ENCODE peak calls at places on chromosome 21, in four cellular contexts. One of them, this sample, is unnamed.
A peak's percentile ranks its signal among the peaks of the same experiment; 100 is the strongest.

GRCh38 chr21:42845296-42845965 is 33.9 kb downstream of the WDR4 start:
- DNase-seq in fibroblast of villous mesenchyme: no peak
- DNase-seq in testis: no peak
- DNase-seq in Caco-2: peak; percentile 9
- DNase-seq in this sample: no peak

GRCh38 chr21:22609802-22610201 is 1611.6 kb downstream of the NCAM2 start:
- DNase-seq in fibroblast of villous mesenchyme: no peak
- DNase-seq in testis: no peak
- DNase-seq in Caco-2: no peak
- DNase-seq in this sample: no peak

GRCh38 chr21:33028759-33029511 is 3.2 kb downstream of the OLIG2 start:
- DNase-seq in fibroblast of villous mesenchyme: no peak
- DNase-seq in testis: no peak
- DNase-seq in Caco-2: no peak
- DNase-seq in this sample: no peak

GRCh38 chr21:22374218-22374969 is 1376.2 kb downstream of the NCAM2 start:
- DNase-seq in fibroblast of villous mesenchyme: no peak
- DNase-seq in testis: no peak
- DNase-seq in Caco-2: peak; percentile 93
- DNase-seq in this sample: no peak

GRCh38 chr21:26751305-26751704 is 93.9 kb downstream of the ADAMTS1 start:
- DNase-seq in fibroblast of villous mesenchyme: no peak
- DNase-seq in testis: no peak
- DNase-seq in Caco-2: no peak
- DNase-seq in this sample: no peak

GRCh38 chr21:43306911-43307676 is 119.8 kb downstream of the SIK1 start:
- DNase-seq in fibroblast of villous mesenchyme: peak; percentile 42
- DNase-seq in testis: no peak
- DNase-seq in Caco-2: no peak
- DNase-seq in this sample: no peak

GRCh38 chr21:30478015-30478414 is 2.2 kb downstream of the KRTAP19-1 start:
- DNase-seq in fibroblast of villous mesenchyme: no peak
- DNase-seq in testis: no peak
- DNase-seq in Caco-2: no peak
- DNase-seq in this sample: no peak

GRCh38 chr21:31872452-31873274 is at the start of gene HUNK:
- DNase-seq in fibroblast of villous mesenchyme: peak; percentile 11
- DNase-seq in testis: peak; percentile 58
- DNase-seq in Caco-2: peak; percentile 68
- DNase-seq in this sample: no peak

GRCh38 chr21:15031790-15032357 is 32.9 kb downstream of the NRIP1 start:
- DNase-seq in fibroblast of villous mesenchyme: no peak
- DNase-seq in testis: no peak
- DNase-seq in Caco-2: no peak
- DNase-seq in this sample: no peak

GRCh38 chr21:17343055-17343454 is 169.8 kb upstream of the CXADR start:
- DNase-seq in fibroblast of villous mesenchyme: peak; percentile 8
- DNase-seq in testis: no peak
- DNase-seq in Caco-2: no peak
- DNase-seq in this sample: no peak

GRCh38 chr21:36747815-36748381 is 49.0 kb downstream of the SIM2 start:
- DNase-seq in fibroblast of villous mesenchyme: peak; percentile 31
- DNase-seq in testis: peak; percentile 73
- DNase-seq in Caco-2: peak; percentile 65
- DNase-seq in this sample: peak; percentile 28
- TF ChIP-seq CTCF in fibroblast of villous mesenchyme: no peak
- TF ChIP-seq CTCF in testis: no peak
- TF ChIP-seq CTCF in Caco-2: peak; percentile 23
- TF ChIP-seq CTCF in this sample: no peak

DNA sequence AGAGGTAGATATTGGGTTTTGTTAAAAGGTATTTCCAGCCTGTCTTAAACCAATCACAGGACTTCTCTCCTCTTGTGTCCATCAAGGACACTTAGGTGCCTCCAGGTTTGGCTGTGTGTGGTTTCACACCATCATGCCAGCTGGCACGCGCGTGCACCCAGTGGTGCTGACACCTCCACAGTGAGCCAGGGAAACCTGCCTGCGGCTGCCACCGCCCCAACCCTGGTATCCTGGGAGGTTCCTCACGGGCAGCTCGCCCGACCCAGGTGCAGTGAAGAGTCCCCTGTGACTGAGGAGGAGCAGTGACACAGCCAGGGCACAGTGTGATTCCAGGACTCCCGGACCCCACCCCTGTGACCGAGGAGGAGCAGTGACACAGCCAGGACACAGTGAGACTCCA is 13.2 kb upstream of the COL6A2 start:
- DNase-seq in fibroblast of villous mesenchyme: no peak
- DNase-seq in testis: no peak
- DNase-seq in Caco-2: peak; percentile 21
- DNase-seq in this sample: no peak
- TF ChIP-seq CTCF in fibroblast of villous mesenchyme: no peak
- TF ChIP-seq CTCF in testis: no peak
- TF ChIP-seq CTCF in Caco-2: no peak
- TF ChIP-seq CTCF in this sample: no peak

GRCh38 chr21:34797926-34798595 is 129.3 kb downstream of the CLIC6 start:
- DNase-seq in fibroblast of villous mesenchyme: no peak
- DNase-seq in testis: no peak
- DNase-seq in Caco-2: no peak
- DNase-seq in this sample: no peak

GRCh38 chr21:34801519-34802132 is 132.8 kb downstream of the CLIC6 start:
- DNase-seq in fibroblast of villous mesenchyme: peak; percentile 59
- DNase-seq in testis: no peak
- DNase-seq in Caco-2: no peak
- DNase-seq in this sample: no peak

GRCh38 chr21:34799092-34799491 is 130.3 kb downstream of the CLIC6 start:
- DNase-seq in fibroblast of villous mesenchyme: no peak
- DNase-seq in testis: no peak
- DNase-seq in Caco-2: no peak
- DNase-seq in this sample: no peak

GRCh38 chr21:34802180-34802899 is 133.5 kb downstream of the CLIC6 start:
- DNase-seq in fibroblast of villous mesenchyme: peak; percentile 44
- DNase-seq in testis: no peak
- DNase-seq in Caco-2: no peak
- DNase-seq in this sample: no peak

GRCh38 chr21:34800797-34801518 is 132.2 kb downstream of the CLIC6 start:
- DNase-seq in fibroblast of villous mesenchyme: peak; percentile 79
- DNase-seq in testis: no peak
- DNase-seq in Caco-2: no peak
- DNase-seq in this sample: peak; percentile 42
- TF ChIP-seq CTCF in fibroblast of villous mesenchyme: no peak
- TF ChIP-seq CTCF in testis: no peak
- TF ChIP-seq CTCF in Caco-2: no peak
- TF ChIP-seq CTCF in this sample: no peak

GRCh38 chr21:44755227-44755626 is 43.9 kb upstream of the TSPEAR start:
- DNase-seq in fibroblast of villous mesenchyme: no peak
- DNase-seq in testis: no peak
- DNase-seq in Caco-2: no peak
- DNase-seq in this sample: no peak
- TF ChIP-seq CTCF in fibroblast of villous mesenchyme: no peak
- TF ChIP-seq CTCF in testis: no peak
- TF ChIP-seq CTCF in Caco-2: no peak
- TF ChIP-seq CTCF in this sample: no peak

GRCh38 chr21:41509206-41509496 is 1.2 kb upstream of the TMPRSS2 start:
- DNase-seq in fibroblast of villous mesenchyme: no peak
- DNase-seq in testis: no peak
- DNase-seq in Caco-2: no peak
- DNase-seq in this sample: no peak
- TF ChIP-seq CTCF in fibroblast of villous mesenchyme: no peak
- TF ChIP-seq CTCF in testis: no peak
- TF ChIP-seq CTCF in Caco-2: no peak
- TF ChIP-seq CTCF in this sample: no peak

GRCh38 chr21:29260461-29260860 is 38.3 kb upstream of the BACH1 start:
- DNase-seq in fibroblast of villous mesenchyme: no peak
- DNase-seq in testis: no peak
- DNase-seq in Caco-2: no peak
- DNase-seq in this sample: no peak

GRCh38 chr21:29261555-29262540 is 36.9 kb upstream of the BACH1 start:
- DNase-seq in fibroblast of villous mesenchyme: peak; percentile 48
- DNase-seq in testis: no peak
- DNase-seq in Caco-2: no peak
- DNase-seq in this sample: no peak

GRCh38 chr21:29264721-29265120 is 34.0 kb upstream of the BACH1 start:
- DNase-seq in fibroblast of villous mesenchyme: no peak
- DNase-seq in testis: no peak
- DNase-seq in Caco-2: no peak
- DNase-seq in this sample: no peak

GRCh38 chr21:29267666-29268065 is 31.1 kb upstream of the BACH1 start:
- DNase-seq in fibroblast of villous mesenchyme: no peak
- DNase-seq in testis: no peak
- DNase-seq in Caco-2: no peak
- DNase-seq in this sample: no peak

GRCh38 chr21:29265690-29266479 is 32.8 kb upstream of the BACH1 start:
- DNase-seq in fibroblast of villous mesenchyme: no peak
- DNase-seq in testis: no peak
- DNase-seq in Caco-2: no peak
- DNase-seq in this sample: no peak
- TF ChIP-seq CTCF in fibroblast of villous mesenchyme: no peak
- TF ChIP-seq CTCF in testis: no peak
- TF ChIP-seq CTCF in Caco-2: no peak
- TF ChIP-seq CTCF in this sample: no peak

GRCh38 chr21:38654580-38654979 is 151.1 kb upstream of the ETS2 start:
- DNase-seq in fibroblast of villous mesenchyme: no peak
- DNase-seq in testis: no peak
- DNase-seq in Caco-2: no peak
- DNase-seq in this sample: no peak
- TF ChIP-seq CTCF in fibroblast of villous mesenchyme: no peak
- TF ChIP-seq CTCF in testis: no peak
- TF ChIP-seq CTCF in Caco-2: no peak
- TF ChIP-seq CTCF in this sample: no peak

GRCh38 chr21:45356251-45356650 is 48.7 kb upstream of the COL18A1 start:
- DNase-seq in fibroblast of villous mesenchyme: no peak
- DNase-seq in testis: no peak
- DNase-seq in Caco-2: no peak
- DNase-seq in this sample: no peak
- TF ChIP-seq CTCF in fibroblast of villous mesenchyme: peak; percentile 22
- TF ChIP-seq CTCF in testis: no peak
- TF ChIP-seq CTCF in Caco-2: peak; percentile 19
- TF ChIP-seq CTCF in this sample: no peak